ENCODE peak calls at places on chromosome 21, in eight cellular contexts. One of them, this sample, is unnamed.

GRCh38 chr21:17575076-17575475 is 37.6 kb downstream of the BTG3 start:
- DNase-seq in fibroblast of lung: no peak
- DNase-seq in RWPE1: no peak
- DNase-seq in psoas muscle: no peak
- DNase-seq in A549: no peak
- DNase-seq in coronary artery: no peak
- DNase-seq in GM10248: no peak
- DNase-seq in CD8-positive, alpha-beta T cell: no peak
- DNase-seq in this sample: no peak

GRCh38 chr21:34510148-34511142 is 1.6 kb downstream of the KCNE1 start:
- DNase-seq in fibroblast of lung: peak; percentile 70
- DNase-seq in RWPE1: no peak
- DNase-seq in psoas muscle: peak; percentile 73
- DNase-seq in A549: peak; percentile 69
- DNase-seq in coronary artery: peak; percentile 83
- DNase-seq in GM10248: peak; percentile 83
- DNase-seq in CD8-positive, alpha-beta T cell: no peak
- DNase-seq in this sample: no peak

GRCh38 chr21:46219591-46220239 is 8.9 kb downstream of the LSS start:
- DNase-seq in fibroblast of lung: no peak
- DNase-seq in RWPE1: no peak
- DNase-seq in psoas muscle: no peak
- DNase-seq in A549: no peak
- DNase-seq in coronary artery: no peak
- DNase-seq in GM10248: no peak
- DNase-seq in CD8-positive, alpha-beta T cell: no peak
- DNase-seq in this sample: peak; percentile 60

GRCh38 chr21:17915976-17916375 is 96.8 kb upstream of the C21orf91 start:
- DNase-seq in fibroblast of lung: no peak
- DNase-seq in RWPE1: no peak
- DNase-seq in psoas muscle: no peak
- DNase-seq in A549: no peak
- DNase-seq in coronary artery: no peak
- DNase-seq in GM10248: no peak
- DNase-seq in CD8-positive, alpha-beta T cell: no peak
- DNase-seq in this sample: no peak

GRCh38 chr21:37257967-37258877 is 8.9 kb downstream of the VPS26C start:
- DNase-seq in fibroblast of lung: peak; percentile 56
- DNase-seq in RWPE1: peak; percentile 67
- DNase-seq in psoas muscle: peak; percentile 52
- DNase-seq in A549: peak; percentile 84
- DNase-seq in coronary artery: no peak
- DNase-seq in GM10248: peak; percentile 86
- DNase-seq in CD8-positive, alpha-beta T cell: peak; percentile 62
- DNase-seq in this sample: no peak

GRCh38 chr21:31366825-31367224 is 22.8 kb upstream of the TIAM1 start:
- DNase-seq in fibroblast of lung: peak; percentile 86
- DNase-seq in RWPE1: peak; percentile 83
- DNase-seq in psoas muscle: no peak
- DNase-seq in A549: peak; percentile 4
- DNase-seq in coronary artery: no peak
- DNase-seq in GM10248: no peak
- DNase-seq in CD8-positive, alpha-beta T cell: no peak
- DNase-seq in this sample: no peak

GRCh38 chr21:33968998-33969353 is 53.4 kb upstream of the ATP5PO start:
- DNase-seq in fibroblast of lung: no peak
- DNase-seq in RWPE1: no peak
- DNase-seq in psoas muscle: no peak
- DNase-seq in A549: no peak
- DNase-seq in coronary artery: no peak
- DNase-seq in GM10248: no peak
- DNase-seq in CD8-positive, alpha-beta T cell: no peak
- DNase-seq in this sample: no peak

GRCh38 chr21:18449586-18449985 is 46.0 kb upstream of the TMPRSS15 start:
- DNase-seq in fibroblast of lung: no peak
- DNase-seq in RWPE1: peak; percentile 3
- DNase-seq in psoas muscle: no peak
- DNase-seq in A549: no peak
- DNase-seq in coronary artery: no peak
- DNase-seq in GM10248: no peak
- DNase-seq in CD8-positive, alpha-beta T cell: no peak
- DNase-seq in this sample: no peak

GRCh38 chr21:45021428-45022347 is 52.7 kb upstream of the ADARB1 start:
- DNase-seq in fibroblast of lung: no peak
- DNase-seq in RWPE1: no peak
- DNase-seq in psoas muscle: no peak
- DNase-seq in A549: no peak
- DNase-seq in coronary artery: no peak
- DNase-seq in GM10248: no peak
- DNase-seq in CD8-positive, alpha-beta T cell: no peak
- DNase-seq in this sample: peak; percentile 71

GRCh38 chr21:36479415-36480402 is at the start of gene CLDN14:
- DNase-seq in fibroblast of lung: peak; percentile 17
- DNase-seq in RWPE1: no peak
- DNase-seq in psoas muscle: peak; percentile 23
- DNase-seq in A549: no peak
- DNase-seq in coronary artery: no peak
- DNase-seq in GM10248: no peak
- DNase-seq in CD8-positive, alpha-beta T cell: no peak
- DNase-seq in this sample: no peak

GRCh38 chr21:45423968-45424853 is 19.2 kb downstream of the COL18A1 start:
- DNase-seq in fibroblast of lung: no peak
- DNase-seq in RWPE1: no peak
- DNase-seq in psoas muscle: no peak
- DNase-seq in A549: no peak
- DNase-seq in coronary artery: no peak
- DNase-seq in GM10248: no peak
- DNase-seq in CD8-positive, alpha-beta T cell: no peak
- DNase-seq in this sample: peak; percentile 85

GRCh38 chr21:15441999-15442398 is 287.8 kb upstream of the USP25 start:
- DNase-seq in fibroblast of lung: no peak
- DNase-seq in RWPE1: no peak
- DNase-seq in psoas muscle: no peak
- DNase-seq in A549: no peak
- DNase-seq in coronary artery: no peak
- DNase-seq in GM10248: no peak
- DNase-seq in CD8-positive, alpha-beta T cell: no peak
- DNase-seq in this sample: no peak

GRCh38 chr21:45637883-45638282 is 5.6 kb upstream of the PCBP3 start:
- DNase-seq in fibroblast of lung: no peak
- DNase-seq in RWPE1: no peak
- DNase-seq in psoas muscle: no peak
- DNase-seq in A549: no peak
- DNase-seq in coronary artery: no peak
- DNase-seq in GM10248: no peak
- DNase-seq in CD8-positive, alpha-beta T cell: no peak
- DNase-seq in this sample: no peak

GRCh38 chr21:28770867-28771661 is 221.6 kb downstream of the LTN1 start:
- DNase-seq in fibroblast of lung: peak; percentile 67
- DNase-seq in RWPE1: no peak
- DNase-seq in psoas muscle: no peak
- DNase-seq in A549: no peak
- DNase-seq in coronary artery: no peak
- DNase-seq in GM10248: no peak
- DNase-seq in CD8-positive, alpha-beta T cell: no peak
- DNase-seq in this sample: no peak

GRCh38 chr21:34910396-34910795 is 138.7 kb downstream of the RUNX1 start:
- DNase-seq in fibroblast of lung: no peak
- DNase-seq in RWPE1: no peak
- DNase-seq in psoas muscle: no peak
- DNase-seq in A549: no peak
- DNase-seq in coronary artery: no peak
- DNase-seq in GM10248: no peak
- DNase-seq in CD8-positive, alpha-beta T cell: no peak
- DNase-seq in this sample: no peak

GRCh38 chr21:41643246-41643966 is 123.4 kb downstream of the RIPK4 start:
- DNase-seq in fibroblast of lung: peak; percentile 51
- DNase-seq in RWPE1: no peak
- DNase-seq in psoas muscle: no peak
- DNase-seq in A549: no peak
- DNase-seq in coronary artery: no peak
- DNase-seq in GM10248: no peak
- DNase-seq in CD8-positive, alpha-beta T cell: no peak
- DNase-seq in this sample: peak; percentile 51

GRCh38 chr21:46661211-46661625 is 25.7 kb downstream of the PRMT2 start:
- DNase-seq in fibroblast of lung: peak; percentile 89
- DNase-seq in RWPE1: peak; percentile 83
- DNase-seq in psoas muscle: peak; percentile 61
- DNase-seq in A549: no peak
- DNase-seq in coronary artery: no peak
- DNase-seq in GM10248: peak; percentile 84
- DNase-seq in CD8-positive, alpha-beta T cell: no peak
- DNase-seq in this sample: no peak

GRCh38 chr21:41614456-41615010 is 106.6 kb upstream of the TMPRSS2 start:
- DNase-seq in fibroblast of lung: no peak
- DNase-seq in RWPE1: no peak
- DNase-seq in psoas muscle: no peak
- DNase-seq in A549: no peak
- DNase-seq in coronary artery: no peak
- DNase-seq in GM10248: no peak
- DNase-seq in CD8-positive, alpha-beta T cell: no peak
- DNase-seq in this sample: no peak

GRCh38 chr21:43974791-43975468 is 37.2 kb upstream of the TRAPPC10 start:
- DNase-seq in fibroblast of lung: no peak
- DNase-seq in RWPE1: no peak
- DNase-seq in psoas muscle: no peak
- DNase-seq in A549: no peak
- DNase-seq in coronary artery: no peak
- DNase-seq in GM10248: no peak
- DNase-seq in CD8-positive, alpha-beta T cell: no peak
- DNase-seq in this sample: no peak

GRCh38 chr21:37231247-37231645 is 35.9 kb downstream of the VPS26C start:
- DNase-seq in fibroblast of lung: no peak
- DNase-seq in RWPE1: no peak
- DNase-seq in psoas muscle: no peak
- DNase-seq in A549: no peak
- DNase-seq in coronary artery: no peak
- DNase-seq in GM10248: no peak
- DNase-seq in CD8-positive, alpha-beta T cell: no peak
- DNase-seq in this sample: no peak

GRCh38 chr21:44687671-44688070 is 5.7 kb upstream of the KRTAP12-1 start:
- DNase-seq in fibroblast of lung: no peak
- DNase-seq in RWPE1: no peak
- DNase-seq in psoas muscle: no peak
- DNase-seq in A549: no peak
- DNase-seq in coronary artery: no peak
- DNase-seq in GM10248: no peak
- DNase-seq in CD8-positive, alpha-beta T cell: no peak
- DNase-seq in this sample: no peak

GRCh38 chr21:31450971-31451370 is 106.9 kb upstream of the TIAM1 start:
- DNase-seq in fibroblast of lung: no peak
- DNase-seq in RWPE1: no peak
- DNase-seq in psoas muscle: no peak
- DNase-seq in A549: no peak
- DNase-seq in coronary artery: no peak
- DNase-seq in GM10248: no peak
- DNase-seq in CD8-positive, alpha-beta T cell: no peak
- DNase-seq in this sample: no peak

GRCh38 chr21:26966978-26967913 is at the start of gene ADAMTS5:
- DNase-seq in fibroblast of lung: peak; percentile 77
- DNase-seq in RWPE1: peak; percentile 10
- DNase-seq in psoas muscle: peak; percentile 68
- DNase-seq in A549: no peak
- DNase-seq in coronary artery: peak; percentile 77
- DNase-seq in GM10248: peak; percentile 10
- DNase-seq in CD8-positive, alpha-beta T cell: no peak
- DNase-seq in this sample: peak; percentile 93
- TF ChIP-seq CTCF in fibroblast of lung: no peak
- TF ChIP-seq CTCF in RWPE1: no peak
- TF ChIP-seq CTCF in psoas muscle: no peak
- TF ChIP-seq CTCF in A549: no peak
- TF ChIP-seq CTCF in coronary artery: no peak
- TF ChIP-seq CTCF in GM10248: no peak
- TF ChIP-seq CTCF in CD8-positive, alpha-beta T cell: no peak
- TF ChIP-seq CTCF in this sample: peak; percentile 28

GRCh38 chr21:26170471-26171309 is at the start of gene APP:
- DNase-seq in fibroblast of lung: peak; percentile 73
- DNase-seq in RWPE1: peak; percentile 93
- DNase-seq in psoas muscle: peak; percentile 87
- DNase-seq in A549: peak; percentile 57
- DNase-seq in coronary artery: peak; percentile 84
- DNase-seq in GM10248: peak; percentile 95
- DNase-seq in CD8-positive, alpha-beta T cell: peak; percentile 83
- DNase-seq in this sample: no peak
- TF ChIP-seq CTCF in fibroblast of lung: peak; percentile 68
- TF ChIP-seq CTCF in RWPE1: peak; percentile 98
- TF ChIP-seq CTCF in psoas muscle: peak; percentile 99
- TF ChIP-seq CTCF in A549: peak; percentile 63
- TF ChIP-seq CTCF in coronary artery: peak; percentile 99
- TF ChIP-seq CTCF in GM10248: peak; percentile 91
- TF ChIP-seq CTCF in CD8-positive, alpha-beta T cell: peak; percentile 89
- TF ChIP-seq CTCF in this sample: peak; percentile 96

DNA sequence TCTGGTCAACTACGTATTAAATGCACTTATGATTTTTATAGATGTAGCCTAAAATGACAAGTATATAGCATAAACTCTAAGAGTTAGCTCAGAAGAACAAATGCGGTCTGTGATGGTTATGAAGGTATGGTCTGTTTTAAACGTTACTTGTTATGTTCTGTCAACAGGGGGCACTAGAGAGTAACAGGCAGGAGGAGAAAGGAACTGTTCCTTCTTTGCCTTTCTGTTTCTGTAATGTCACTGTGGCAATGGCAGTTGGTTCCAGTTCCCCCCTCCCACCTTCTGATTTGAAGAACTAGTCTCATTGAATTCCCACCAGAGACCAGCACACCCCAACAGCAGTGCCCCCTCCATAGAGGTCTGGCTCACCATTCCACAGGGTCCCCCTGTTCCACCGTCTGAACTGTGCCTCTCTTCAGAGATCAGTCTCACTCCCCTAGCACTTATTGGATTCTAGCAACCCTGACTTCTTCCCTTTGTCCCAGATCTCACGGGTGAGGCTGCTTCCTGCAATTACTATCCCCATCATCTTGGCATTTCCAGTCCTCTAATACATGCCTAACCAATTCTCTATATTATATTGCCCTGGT is 14.0 kb downstream of the KRTAP24-1 start:
- DNase-seq in fibroblast of lung: no peak
- DNase-seq in RWPE1: no peak
- DNase-seq in psoas muscle: no peak
- DNase-seq in A549: no peak
- DNase-seq in coronary artery: no peak
- DNase-seq in GM10248: no peak
- DNase-seq in CD8-positive, alpha-beta T cell: no peak
- DNase-seq in this sample: no peak
- TF ChIP-seq CTCF in fibroblast of lung: no peak
- TF ChIP-seq CTCF in RWPE1: no peak
- TF ChIP-seq CTCF in psoas muscle: no peak
- TF ChIP-seq CTCF in A549: no peak
- TF ChIP-seq CTCF in coronary artery: no peak
- TF ChIP-seq CTCF in GM10248: no peak
- TF ChIP-seq CTCF in CD8-positive, alpha-beta T cell: no peak
- TF ChIP-seq CTCF in this sample: peak; percentile 50

DNA sequence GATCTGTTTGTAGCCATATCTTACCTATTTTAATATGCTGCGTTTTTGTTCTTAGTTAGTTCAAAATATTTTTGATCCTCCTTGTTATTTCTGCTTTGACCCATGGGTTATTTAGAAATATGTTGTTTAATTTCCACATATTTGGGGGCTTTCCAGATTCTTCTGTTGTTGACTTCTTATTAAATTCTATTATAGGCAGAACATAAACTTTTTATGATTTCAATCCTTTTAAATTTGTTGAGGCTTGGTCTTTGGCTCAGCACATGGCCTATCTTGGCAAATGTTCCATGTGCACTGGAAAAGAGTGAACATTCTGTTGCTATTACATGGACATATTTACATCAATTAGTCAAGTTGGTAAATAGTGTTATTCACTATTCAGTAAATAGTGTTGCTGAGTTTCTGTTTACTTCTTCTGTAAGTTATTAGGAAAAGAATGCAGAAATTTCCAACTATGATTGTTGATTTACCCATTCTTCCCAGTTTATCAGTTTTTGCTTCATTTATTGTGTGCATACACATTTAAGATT is 75.4 kb downstream of the ETS2 start:
- DNase-seq in fibroblast of lung: peak; percentile 25
- DNase-seq in RWPE1: no peak
- DNase-seq in psoas muscle: no peak
- DNase-seq in A549: no peak
- DNase-seq in coronary artery: no peak
- DNase-seq in GM10248: no peak
- DNase-seq in CD8-positive, alpha-beta T cell: no peak
- DNase-seq in this sample: no peak
- TF ChIP-seq CTCF in fibroblast of lung: no peak
- TF ChIP-seq CTCF in RWPE1: no peak
- TF ChIP-seq CTCF in psoas muscle: no peak
- TF ChIP-seq CTCF in A549: no peak
- TF ChIP-seq CTCF in coronary artery: no peak
- TF ChIP-seq CTCF in GM10248: no peak
- TF ChIP-seq CTCF in CD8-positive, alpha-beta T cell: no peak
- TF ChIP-seq CTCF in this sample: no peak

This sample was measured in chondrocyte.